ENCODE peak calls at places on chromosomes 5 and 9, in four cellular contexts. C is GM12878; U is SIG-M5; F is stimulated activated CD8-positive, alpha-beta memory T cell treated with anti-CD3 and anti-CD28 coated beads, Interleukin-2, amount 100 ng/mL, for 1 hour. I is an unnamed sample.

GRCh38 chr5:177557041-177557647 is 2.8 kb upstream of the FAM193B start:
- DNase-seq in F (no peak), U (no peak), C (no peak), I (peak)

GRCh38 chr9:70496244-70496643 is 81.8 kb upstream of the KLF9 start:
- DNase-seq in U (no peak), F (no peak), C (no peak), I (no peak)

GRCh38 chr5:42951847-42952411 is 88.2 kb downstream of the ANXA2R start:
- DNase-seq in F (no peak), C (no peak), U (no peak), I (no peak)

GRCh38 chr5:164203581-164204225 is 698.3 kb downstream of the MAT2B start:
- DNase-seq in U (no peak), C (no peak), F (no peak), I (no peak)

GRCh38 chr5:1029270-1029944 is 20.8 kb downstream of the NKD2 start:
- DNase-seq in C (no peak), F (no peak), U (no peak), I (no peak)

GRCh38 chr5:171577940-171578856 is 158.8 kb downstream of the FGF18 start:
- DNase-seq in U (no peak), F (no peak), C (no peak), I (no peak)

GRCh38 chr5:73612799-73613198 is 13.2 kb upstream of the ARHGEF28 start:
- DNase-seq in U (no peak), C (no peak), F (no peak), I (no peak)

GRCh38 chr9:34139477-34140146 is 13.1 kb upstream of the DCAF12 start:
- DNase-seq in U (no peak), C (no peak), F (no peak), I (peak)

GRCh38 chr5:121681200-121681855 is 170.4 kb upstream of the FTMT start:
- DNase-seq in U (no peak), F (no peak), C (no peak), I (no peak)

GRCh38 chr5:132979976-132980375 is 16.5 kb upstream of the AFF4 start:
- DNase-seq in U (no peak), F (no peak), C (no peak), I (no peak)

GRCh38 chr5:56279979-56280378 is 46.8 kb upstream of the ANKRD55 start:
- DNase-seq in C (no peak), U (no peak), F (no peak), I (no peak)

GRCh38 chr5:126988021-126988569 is 42.3 kb downstream of the MARCHF3 start:
- DNase-seq in F (no peak), C (peak), U (no peak), I (no peak)

GRCh38 chr5:151770383-151771258 is 1.1 kb upstream of the G3BP1 start:
- DNase-seq in C (no peak), F (no peak), U (no peak), I (no peak)

I was measured in GF-D8.